ENCODE peak calls at places on chromosomes 3 and 15, in seven cellular contexts. V, A, R, B, S, M and W are unnamed samples.

GRCh38 chr3:50341537-50341936 is 901 bp upstream of the RASSF1 start:
- DNase-seq in R (peak; percentile 37), A (no peak), B (no peak), V (no peak), M (no peak), S (no peak), W (no peak)

GRCh38 chr3:51955893-51956770 is 951 bp downstream of the GPR62 start:
- DNase-seq in B (peak; percentile 38), S (no peak), R (peak; percentile 88), A (no peak), V (no peak), M (peak; percentile 58), W (no peak)

GRCh38 chr3:134308350-134308891 is 57.8 kb upstream of the RYK start:
- DNase-seq in M (peak; percentile 68), V (no peak), R (peak; percentile 85), S (peak; percentile 93), B (peak; percentile 88), A (peak; percentile 76), W (peak; percentile 70)

GRCh38 chr3:111979689-111980025 is 831 bp downstream of the ABHD10 start:
- DNase-seq in S (no peak), V (no peak), A (no peak), B (no peak), M (no peak), R (no peak), W (peak; percentile 16)

GRCh38 chr15:50138391-50138790 is 19.4 kb upstream of the ATP8B4 start:
- DNase-seq in R (no peak), V (no peak), S (no peak), M (no peak), A (peak; percentile 34), B (no peak), W (no peak)

GRCh38 chr3:29275309-29275708 is 5.6 kb upstream of the RBMS3 start:
- DNase-seq in S (peak; percentile 7), A (peak; percentile 61), R (no peak), V (peak; percentile 88), B (peak; percentile 33), M (no peak), W (no peak)

GRCh38 chr15:46670256-46670655 is 1035.4 kb downstream of the SQOR start:
- DNase-seq in V (no peak), M (no peak), S (no peak), R (no peak), A (no peak), B (no peak), W (no peak)

GRCh38 chr3:101127991-101128390 is 134.8 kb upstream of the ABI3BP start:
- DNase-seq in R (no peak), A (no peak), S (no peak), V (no peak), M (no peak), B (no peak), W (no peak)

GRCh38 chr3:46280105-46280797 is 38.0 kb downstream of the CCR3 start:
- DNase-seq in M (no peak), A (peak; percentile 30), B (peak; percentile 28), S (peak; percentile 44), V (no peak), R (no peak), W (peak; percentile 57)

GRCh38 chr3:177968891-177969290 is 567.3 kb upstream of the KCNMB2 start:
- DNase-seq in S (no peak), V (no peak), A (peak; percentile 48), B (no peak), R (no peak), M (peak; percentile 68), W (no peak)

GRCh38 chr15:76310470-76311070 is 699 bp downstream of the ETFA start:
- DNase-seq in V (no peak), A (no peak), S (no peak), M (peak; percentile 27), R (no peak), B (peak; percentile 25), W (no peak)

GRCh38 chr3:57815034-57815433 is 58.9 kb downstream of the SLMAP start:
- DNase-seq in V (no peak), S (no peak), M (no peak), R (no peak), A (no peak), B (no peak), W (peak; percentile 38)

GRCh38 chr15:34855397-34855796 is 60.0 kb upstream of the ACTC1 start:
- DNase-seq in S (no peak), A (peak; percentile 79), M (no peak), B (peak; percentile 76), R (no peak), V (peak; percentile 37), W (no peak)

GRCh38 chr15:91133511-91133910 is 33.5 kb downstream of the SV2B start:
- DNase-seq in R (no peak), A (no peak), B (no peak), M (no peak), S (no peak), V (no peak), W (no peak)

GRCh38 chr3:55190296-55190695 is 262.4 kb upstream of the LRTM1 start:
- DNase-seq in A (peak; percentile 78), R (no peak), M (peak; percentile 80), V (peak; percentile 83), S (no peak), B (peak; percentile 56), W (no peak)

GRCh38 chr3:143122089-143122430 is 2.5 kb downstream of the CHST2 start:
- DNase-seq in M (no peak), S (no peak), B (no peak), V (no peak), R (peak; percentile 60), A (no peak), W (no peak)

GRCh38 chr3:143120716-143121239 is 1.2 kb downstream of the CHST2 start:
- DNase-seq in B (peak; percentile 33), A (peak; percentile 26), M (peak; percentile 68), R (peak; percentile 52), V (no peak), S (peak; percentile 14), W (no peak)

GRCh38 chr3:143119974-143120715 is 574 bp downstream of the CHST2 start:
- DNase-seq in V (no peak), S (peak; percentile 17), B (peak; percentile 49), R (peak; percentile 78), A (no peak), M (no peak), W (peak; percentile 27)

GRCh38 chr3:143122608-143123352 is 3.2 kb downstream of the CHST2 start:
- DNase-seq in B (no peak), V (no peak), R (no peak), S (no peak), M (no peak), A (no peak), W (no peak)

DNA sequence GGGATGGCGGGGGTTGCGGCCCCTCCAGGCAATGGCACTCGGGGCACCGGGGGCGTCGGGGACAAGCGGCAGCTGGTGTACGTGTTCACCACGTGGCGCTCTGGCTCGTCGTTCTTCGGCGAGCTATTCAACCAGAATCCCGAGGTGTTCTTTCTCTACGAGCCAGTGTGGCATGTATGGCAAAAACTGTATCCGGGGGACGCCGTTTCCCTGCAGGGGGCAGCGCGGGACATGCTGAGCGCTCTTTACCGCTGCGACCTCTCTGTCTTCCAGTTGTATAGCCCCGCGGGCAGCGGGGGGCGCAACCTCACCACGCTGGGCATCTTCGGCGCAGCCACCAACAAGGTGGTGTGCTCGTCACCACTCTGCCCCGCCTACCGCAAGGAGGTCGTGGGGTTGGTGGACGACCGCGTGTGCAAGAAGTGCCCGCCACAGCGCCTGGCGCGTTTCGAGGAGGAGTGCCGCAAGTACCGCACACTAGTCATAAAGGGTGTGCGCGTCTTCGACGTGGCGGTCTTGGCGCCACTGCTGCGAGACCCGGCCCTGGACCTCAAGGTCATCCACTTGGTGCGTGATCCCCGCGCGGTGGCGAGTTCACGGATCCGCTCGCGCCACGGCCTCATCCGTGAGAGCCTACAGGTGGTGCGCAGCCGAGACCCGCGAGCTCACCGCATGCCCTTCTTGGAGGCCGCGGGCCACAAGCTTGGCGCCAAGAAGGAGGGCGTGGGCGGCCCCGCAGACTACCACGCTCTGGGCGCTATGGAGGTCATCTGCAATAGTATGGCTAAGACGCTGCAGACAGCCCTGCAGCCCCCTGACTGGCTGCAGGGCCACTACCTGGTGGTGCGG is 1.9 kb downstream of the CHST2 start:
- DNase-seq in B (peak; percentile 55), R (peak; percentile 71), A (peak; percentile 55), V (no peak), S (peak; percentile 60), M (no peak), W (peak; percentile 44)
- H3K4me3 ChIP-seq in B (peak overlapping the region; percentile 82), R (peak overlapping the region; percentile 68), A (peak overlapping the region; percentile 94), V (peak overlapping the region; percentile 88), S (no peak overlapping the region), M (peak overlapping the region; percentile 74), W (peak overlapping the region; percentile 68)

GRCh38 chr15:72183781-72184164 is 13.8 kb downstream of the GRAMD2A start:
- DNase-seq in B (no peak), A (no peak), R (no peak), V (no peak), M (no peak), S (no peak), W (no peak)
- H3K4me3 ChIP-seq in B (no peak overlapping the region), A (no peak overlapping the region), R (peak overlapping the region; percentile 22), V (no peak overlapping the region), M (no peak overlapping the region), S (no peak overlapping the region), W (no peak overlapping the region)

GRCh38 chr3:15783361-15783969 is 14.3 kb downstream of the ANKRD28 start:
- DNase-seq in R (no peak), B (peak; percentile 84), S (no peak), M (no peak), A (peak; percentile 85), V (no peak), W (no peak)

GRCh38 chr3:15781637-15782402 is 16.0 kb downstream of the ANKRD28 start:
- DNase-seq in A (no peak), V (no peak), M (no peak), B (no peak), R (no peak), S (no peak), W (no peak)

GRCh38 chr3:15779111-15779510 is 18.7 kb downstream of the ANKRD28 start:
- DNase-seq in A (no peak), R (no peak), S (no peak), M (no peak), B (no peak), V (no peak), W (no peak)

GRCh38 chr3:15781131-15781530 is 16.6 kb downstream of the ANKRD28 start:
- DNase-seq in S (no peak), A (no peak), R (no peak), B (no peak), M (no peak), V (no peak), W (no peak)

DNA sequence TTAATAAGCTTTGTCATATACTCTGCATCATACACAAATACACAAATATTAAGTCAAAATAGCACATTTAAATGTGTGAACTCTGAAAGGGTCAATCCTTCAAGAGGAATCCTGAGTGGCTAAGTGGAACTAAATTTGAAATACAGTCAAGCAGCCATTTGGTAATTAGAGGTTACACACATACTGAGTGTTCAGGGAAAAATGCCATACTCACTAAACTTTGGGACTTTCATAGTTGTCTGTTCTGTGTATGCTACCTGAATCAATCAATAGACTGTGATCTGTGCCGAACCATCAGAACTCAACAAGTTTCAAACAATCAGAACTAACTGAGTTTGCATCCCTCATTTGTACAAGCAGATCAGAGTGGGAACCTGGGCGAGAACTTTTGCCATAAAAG is 15.3 kb downstream of the ANKRD28 start:
- DNase-seq in R (no peak), A (no peak), V (no peak), S (no peak), B (no peak), M (no peak), W (no peak)
- H3K4me3 ChIP-seq in R (no peak overlapping the region), A (no peak overlapping the region), V (no peak overlapping the region), S (no peak overlapping the region), B (no peak overlapping the region), M (no peak overlapping the region), W (no peak overlapping the region)

DNA sequence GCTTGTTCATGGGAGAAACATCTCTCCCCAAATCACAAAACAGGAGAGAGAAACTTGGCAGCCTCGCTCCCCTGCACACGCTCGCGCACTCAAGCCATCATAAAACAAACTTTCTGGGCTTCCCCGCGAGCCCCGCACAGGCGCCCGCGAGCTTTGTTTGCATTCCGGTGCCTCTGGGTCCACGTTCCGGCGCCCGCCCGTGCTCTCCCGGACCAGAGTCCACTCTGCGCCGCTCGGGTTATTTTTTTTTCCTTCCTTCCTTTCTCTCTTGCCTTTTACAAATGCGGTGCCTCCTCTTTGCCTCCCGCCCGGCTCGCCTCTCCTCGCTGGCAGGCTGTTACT is 363 bp downstream of the MAGI1 start:
- DNase-seq in R (no peak), V (no peak), B (no peak), S (peak; percentile 75), A (no peak), M (peak; percentile 39), W (no peak)
- H3K4me3 ChIP-seq in R (peak overlapping the region; percentile 75), V (peak overlapping the region; percentile 89), B (peak overlapping the region; percentile 82), S (peak overlapping the region; percentile 63), A (peak overlapping the region; percentile 69), M (peak overlapping the region; percentile 88), W (no peak overlapping the region)